ENCODE peak calls at places on chromosome 2, in eight cellular contexts. J is A549, K is body of pancreas, W is adrenal gland, S is thyroid gland, T is spleen, Q is HepG2, E is suprapubic skin. Y is an unnamed sample.

GRCh38 chr2:212912445-212913103 is 238.8 kb downstream of the IKZF2 start:
- DNase-seq in J (peak; percentile 4), K (no peak), W (no peak), S (no peak), T (no peak), Q (peak; percentile 18), E (no peak), Y (peak; percentile 87)

GRCh38 chr2:207372483-207372882 is 157.3 kb upstream of the CREB1 start:
- DNase-seq in J (no peak), K (no peak), W (no peak), S (no peak), T (no peak), Q (no peak), E (no peak), Y (no peak)

GRCh38 chr2:15941970-15942710 is 1.8 kb downstream of the MYCN start:
- DNase-seq in J (peak; percentile 31), K (no peak), W (no peak), S (peak; percentile 43), T (no peak), Q (no peak), E (no peak), Y (peak; percentile 25)

GRCh38 chr2:1744446-1745170 is at the start of gene PXDN:
- DNase-seq in J (no peak), K (peak; percentile 11), W (no peak), S (peak; percentile 36), T (peak; percentile 73), Q (no peak), E (peak; percentile 79), Y (peak; percentile 48)

GRCh38 chr2:100924520-100925451 is 77.3 kb upstream of the RPL31 start:
- DNase-seq in J (no peak), K (no peak), W (peak; percentile 75), S (no peak), T (no peak), Q (no peak), E (peak; percentile 48), Y (peak; percentile 99)

GRCh38 chr2:173187911-173188788 is 112.5 kb downstream of the MAP3K20 start:
- DNase-seq in J (no peak), K (no peak), W (peak; percentile 57), S (peak; percentile 48), T (no peak), Q (no peak), E (no peak), Y (no peak)

GRCh38 chr2:133733856-133734255 is 165.6 kb upstream of the NCKAP5 start:
- DNase-seq in J (no peak), K (no peak), W (no peak), S (no peak), T (no peak), Q (no peak), E (no peak), Y (no peak)

GRCh38 chr2:120607506-120607905 is 128.2 kb upstream of the GLI2 start:
- DNase-seq in J (no peak), K (no peak), W (no peak), S (no peak), T (peak; percentile 50), Q (no peak), E (no peak), Y (no peak)

GRCh38 chr2:202149155-202149762 is 76.2 kb downstream of the KIAA2012 start:
- DNase-seq in J (no peak), K (no peak), W (peak; percentile 14), S (no peak), T (no peak), Q (no peak), E (no peak), Y (no peak)

GRCh38 chr2:167114018-167114417 is 225.7 kb downstream of the XIRP2 start:
- DNase-seq in J (no peak), K (no peak), W (no peak), S (no peak), T (no peak), Q (no peak), E (no peak), Y (no peak)

GRCh38 chr2:84757648-84758047 is 123.2 kb downstream of the TRABD2A start:
- DNase-seq in J (no peak), K (no peak), W (no peak), S (no peak), T (no peak), Q (no peak), E (no peak), Y (no peak)

GRCh38 chr2:100767810-100768806 is 51.8 kb upstream of the NPAS2 start:
- DNase-seq in J (no peak), K (no peak), W (no peak), S (no peak), T (no peak), Q (peak; percentile 76), E (no peak), Y (no peak)

GRCh38 chr2:75140288-75140687 is 59.0 kb downstream of the TACR1 start:
- DNase-seq in J (no peak), K (no peak), W (no peak), S (no peak), T (no peak), Q (no peak), E (no peak), Y (no peak)

GRCh38 chr2:20534913-20535801 is 88.3 kb downstream of the RHOB start:
- DNase-seq in J (no peak), K (no peak), W (peak; percentile 59), S (no peak), T (no peak), Q (peak; percentile 71), E (no peak), Y (no peak)
- H3K4me1 ChIP-seq in J (peaks cover 32% of the 10 kb centered on the region), K (no peaks in the 10 kb centered on the region), W (no peaks in the 10 kb centered on the region), S (no peaks in the 10 kb centered on the region), T (no peaks in the 10 kb centered on the region), Q (peaks cover 100% of the 10 kb centered on the region), E (peaks cover 65% of the 10 kb centered on the region), Y (peaks cover 18% of the 10 kb centered on the region)

DNA sequence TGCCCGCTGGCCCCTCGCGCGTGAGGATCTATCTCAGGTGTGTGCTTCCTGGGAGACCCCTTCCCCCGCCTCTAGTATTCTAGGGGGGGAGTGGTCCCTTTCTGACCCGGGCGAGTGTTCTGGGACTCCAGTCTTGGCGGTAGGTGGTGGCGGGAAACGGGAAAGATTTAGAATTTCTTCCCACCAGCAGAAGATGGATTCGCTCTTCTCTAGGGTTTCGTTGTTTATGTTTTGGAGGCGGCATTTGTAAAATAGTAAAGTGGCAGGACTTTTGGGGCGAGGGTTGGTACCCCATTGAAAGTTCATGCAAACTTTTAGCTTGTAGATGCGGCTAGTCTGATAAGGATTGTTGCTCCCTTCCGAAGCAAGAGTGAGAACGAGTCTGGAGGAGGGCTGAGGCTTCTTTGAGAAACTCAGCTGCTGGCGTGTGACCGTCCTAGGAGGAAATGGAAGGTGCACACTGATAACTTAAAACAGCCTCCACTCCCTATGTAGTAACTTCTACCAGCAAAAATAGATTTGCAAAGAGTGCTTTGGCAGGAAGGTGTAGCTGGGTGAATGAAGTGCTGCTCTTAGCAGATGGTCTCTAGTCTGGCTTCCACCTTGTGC is 402 bp downstream of the GPD2 start:
- DNase-seq in J (no peak), K (peak; percentile 18), W (peak; percentile 29), S (peak; percentile 30), T (no peak), Q (no peak), E (no peak), Y (peak; percentile 54)
- TF ChIP-seq POLR2A in J (no peak), K (peak; percentile 4), W (no peak), S (no peak), T (no peak), Q (no peak), E (no peak), Y (no peak)

GRCh38 chr2:76558157-76558556 is 847.4 kb upstream of the GCFC2 start:
- DNase-seq in J (no peak), K (no peak), W (no peak), S (no peak), T (no peak), Q (no peak), E (no peak), Y (no peak)

DNA sequence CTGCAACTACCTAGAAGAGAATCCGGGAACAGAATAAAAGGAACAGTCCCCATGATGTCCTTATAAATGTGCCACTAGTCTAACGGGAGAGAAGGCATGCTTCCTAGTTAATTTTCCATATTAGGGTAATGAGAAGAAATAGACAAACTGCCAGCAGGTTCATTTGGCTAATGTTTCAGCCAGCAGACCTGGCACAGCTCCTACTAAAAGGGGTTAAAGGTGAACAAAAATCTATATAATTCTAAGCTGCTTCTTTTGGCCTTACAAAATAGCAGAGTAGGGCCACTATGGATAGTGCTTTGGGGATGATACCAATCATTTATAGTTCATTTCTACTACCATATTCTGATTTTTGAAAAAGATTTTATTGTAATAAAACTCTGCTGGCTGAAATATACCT is 845.3 kb upstream of the GCFC2 start:
- DNase-seq in J (no peak), K (no peak), W (no peak), S (no peak), T (no peak), Q (no peak), E (no peak), Y (no peak)
- H3K4me1 ChIP-seq in J (no peaks in the 10 kb centered on the region), K (no peaks in the 10 kb centered on the region), W (no peaks in the 10 kb centered on the region), S (no peaks in the 10 kb centered on the region), T (no peaks in the 10 kb centered on the region), Q (no peaks in the 10 kb centered on the region), E (no peaks in the 10 kb centered on the region), Y (no peaks in the 10 kb centered on the region)

DNA sequence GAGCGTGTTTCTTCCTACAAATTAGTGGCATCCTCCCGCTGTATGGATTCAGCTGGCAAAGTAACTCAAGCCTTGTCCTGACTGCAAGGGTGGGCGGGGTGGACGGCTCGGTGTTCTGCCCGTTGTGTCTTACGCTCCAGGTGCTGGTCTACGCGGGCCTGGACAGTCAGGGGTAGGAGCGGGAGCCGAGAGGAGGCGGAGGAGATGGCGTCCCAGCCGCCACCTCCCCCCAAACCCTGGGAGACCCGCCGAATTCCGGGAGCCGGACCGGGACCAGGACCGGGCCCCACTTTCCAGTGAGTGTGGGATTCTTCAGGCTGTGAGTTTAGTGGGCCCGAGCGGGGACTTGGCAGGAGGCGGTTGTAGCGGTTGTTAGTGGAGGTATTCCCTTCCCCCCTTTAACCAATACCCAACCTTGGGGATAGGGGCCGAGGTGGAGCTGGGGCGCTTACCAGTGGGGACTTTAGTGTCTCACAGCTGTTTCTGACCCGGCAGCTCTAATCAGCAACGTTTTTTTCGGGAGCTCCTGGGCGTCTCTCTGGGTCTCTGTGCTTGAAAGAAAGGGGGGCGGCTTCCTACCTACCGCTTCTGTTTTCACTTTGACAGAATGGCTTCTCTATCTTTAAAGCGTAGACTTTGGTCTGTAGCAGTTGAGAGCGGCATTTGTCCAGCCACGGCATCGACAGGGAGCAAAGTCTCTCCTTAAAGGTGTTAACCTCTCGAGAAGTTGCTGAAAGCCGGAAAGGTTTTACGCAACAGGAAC is at the start of the genes PEX13 and PUS10:
- DNase-seq in J (peak; percentile 93), K (peak; percentile 75), W (peak; percentile 83), S (peak; percentile 80), T (peak; percentile 91), Q (peak; percentile 99), E (peak; percentile 88), Y (peak; percentile 89)
- TF ChIP-seq POLR2A in J (peak; percentile 63), K (peak; percentile 30), W (peak; percentile 81), S (peak; percentile 16), T (no peak), Q (peak; percentile 91), E (no peak), Y (no peak)

GRCh38 chr2:10434885-10435419 is 13.2 kb downstream of the ODC1 start:
- DNase-seq in J (peak; percentile 91), K (peak; percentile 76), W (peak; percentile 68), S (peak; percentile 70), T (peak; percentile 95), Q (peak; percentile 80), E (no peak), Y (peak; percentile 74)
- H3K4me1 ChIP-seq in J (peaks cover 18% of the 10 kb centered on the region), K (peaks cover 13% of the 10 kb centered on the region), W (no peaks in the 10 kb centered on the region), S (peaks cover 5% of the 10 kb centered on the region), T (no peaks in the 10 kb centered on the region), Q (peaks cover 57% of the 10 kb centered on the region), E (peaks cover 21% of the 10 kb centered on the region), Y (no peaks in the 10 kb centered on the region)

GRCh38 chr2:240586198-240586918 is at the start of gene CAPN10:
- DNase-seq in J (peak; percentile 88), K (peak; percentile 98), W (peak; percentile 99), S (peak; percentile 98), T (peak; percentile 99), Q (peak; percentile 94), E (peak; percentile 100), Y (peak; percentile 95)
- TF ChIP-seq POLR2A in J (peak; percentile 61), K (peak; percentile 33), W (peak; percentile 70), S (no peak), T (no peak), Q (peak; percentile 81), E (no peak), Y (peak; percentile 66)

Y was measured in endothelial cell of umbilical vein.